ENCODE peak calls at places on chromosomes 13 and 19, in five cellular contexts. C, E, A, W and Y are unnamed samples.

GRCh38 chr13:77893066-77893465 is 25.6 kb downstream of the EDNRB start:
- DNase-seq in C (no peak), E (no peak), A (no peak), W (no peak), Y (no peak)

GRCh38 chr13:104477256-104477655 is 1411.0 kb upstream of the SLC10A2 start:
- DNase-seq in C (no peak), E (no peak), A (peak; percentile 4), W (no peak), Y (no peak)

GRCh38 chr19:33815410-33816340 is 19.0 kb downstream of the KCTD15 start:
- DNase-seq in C (no peak), E (no peak), A (peak; percentile 57), W (no peak), Y (peak; percentile 9)

GRCh38 chr19:22945560-22945959 is 57.4 kb downstream of the ZNF728 start:
- DNase-seq in C (no peak), E (no peak), A (peak; percentile 12), W (peak; percentile 16), Y (no peak)

GRCh38 chr13:94617389-94618000 is 15.8 kb downstream of the GPR180 start:
- DNase-seq in C (no peak), E (no peak), A (peak; percentile 37), W (no peak), Y (no peak)

GRCh38 chr13:45194081-45194939 is 6.5 kb downstream of the KCTD4 start:
- DNase-seq in C (no peak), E (no peak), A (peak; percentile 62), W (no peak), Y (no peak)

GRCh38 chr13:89950225-89950624 is 1397.3 kb upstream of the MIR17HG start:
- DNase-seq in C (no peak), E (no peak), A (no peak), W (no peak), Y (no peak)

GRCh38 chr19:18951721-18952281 is 10.8 kb upstream of the HOMER3 start:
- DNase-seq in C (no peak), E (no peak), A (peak; percentile 84), W (no peak), Y (peak; percentile 94)

GRCh38 chr19:21835429-21835809 is 563 bp downstream of the ZNF43 start:
- DNase-seq in C (no peak), E (no peak), A (no peak), W (no peak), Y (no peak)

GRCh38 chr13:73717632-73718031 is 416.6 kb downstream of the KLF12 start:
- DNase-seq in C (no peak), E (no peak), A (no peak), W (no peak), Y (peak; percentile 41)

GRCh38 chr13:82867284-82867683 is 1015.0 kb downstream of the SLITRK1 start:
- DNase-seq in C (no peak), E (no peak), A (no peak), W (no peak), Y (no peak)

GRCh38 chr13:30375436-30375835 is 46.9 kb upstream of the UBE2L5 start:
- DNase-seq in C (no peak), E (no peak), A (no peak), W (no peak), Y (no peak)

GRCh38 chr19:11451942-11452813 is 16.7 kb downstream of the PRKCSH start:
- DNase-seq in C (no peak), E (no peak), A (no peak), W (no peak), Y (no peak)

GRCh38 chr19:33446918-33447293 is 73.4 kb downstream of the CEBPG start:
- DNase-seq in C (no peak), E (no peak), A (no peak), W (no peak), Y (no peak)

GRCh38 chr13:37869506-37869755 is 141 bp downstream of the TRPC4 start:
- DNase-seq in C (no peak), E (no peak), A (no peak), W (no peak), Y (no peak)

GRCh38 chr13:84366484-84366883 is 484.2 kb upstream of the SLITRK1 start:
- DNase-seq in C (no peak), E (no peak), A (peak; percentile 33), W (no peak), Y (no peak)

GRCh38 chr19:14577885-14578427 is 4.9 kb upstream of the CLEC17A start:
- DNase-seq in C (no peak), E (no peak), A (peak; percentile 52), W (no peak), Y (no peak)

GRCh38 chr13:85228692-85229091 is 570.5 kb downstream of the SLITRK6 start:
- DNase-seq in C (no peak), E (no peak), A (no peak), W (no peak), Y (no peak)

GRCh38 chr19:9936151-9937000 is at the start of gene OLFM2:
- DNase-seq in C (no peak), E (no peak), A (no peak), W (no peak), Y (no peak)

GRCh38 chr19:24003537-24003936 is 83.5 kb upstream of the ZNF254 start:
- DNase-seq in C (no peak), E (no peak), A (no peak), W (no peak), Y (no peak)

GRCh38 chr13:105774739-105775460 is 760.6 kb downstream of the EFNB2 start:
- DNase-seq in C (no peak), E (no peak), A (no peak), W (no peak), Y (no peak)

GRCh38 chr13:32581177-32581786 is 5.0 kb upstream of the PDS5B start:
- DNase-seq in C (no peak), E (no peak), A (peak; percentile 51), W (no peak), Y (peak; percentile 54)

GRCh38 chr19:12967907-12968306 is 1.5 kb upstream of the DAND5 start:
- DNase-seq in C (no peak), E (no peak), A (peak; percentile 52), W (no peak), Y (peak; percentile 25)

GRCh38 chr19:40224342-40225148 is 1.9 kb downstream of the CCNP start:
- DNase-seq in C (no peak), E (no peak), A (no peak), W (no peak), Y (no peak)

GRCh38 chr13:113741101-113741731 is 17.8 kb upstream of the TMEM255B start:
- DNase-seq in C (no peak), E (no peak), A (no peak), W (peak; percentile 48), Y (no peak)

DNA sequence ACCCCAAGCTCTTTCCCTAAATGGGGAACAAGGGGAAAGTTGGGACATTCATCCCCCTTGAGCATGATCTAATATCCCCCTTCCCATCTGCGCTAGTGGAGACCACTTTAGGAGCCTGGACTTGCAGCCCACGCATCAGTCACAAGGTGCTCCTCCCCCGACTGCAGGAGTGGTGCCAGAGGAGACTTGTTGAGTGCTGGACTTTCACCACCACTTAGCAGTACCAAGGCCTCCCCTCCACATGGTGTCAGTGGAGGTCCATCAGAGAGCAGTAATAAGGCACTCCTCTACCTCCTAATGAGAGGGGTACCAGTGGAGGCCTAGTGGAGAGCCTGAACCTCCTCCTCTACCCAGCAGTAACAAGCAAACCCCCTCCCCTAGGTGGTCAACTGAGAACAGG is 22.5 kb downstream of the CAB39L start:
- DNase-seq in C (no peak), E (no peak), A (no peak), W (no peak), Y (no peak)
- TF ChIP-seq CTCF in C (no peak), E (peak; percentile 5), A (no peak), W (no peak), Y (peak; percentile 24)

GRCh38 chr19:35977446-35978222 is 17.4 kb upstream of the SDHAF1 start:
- DNase-seq in C (no peak), E (no peak), A (no peak), W (no peak), Y (no peak)
- TF ChIP-seq CTCF in C (no peak), E (no peak), A (no peak), W (no peak), Y (peak; percentile 45)

DNA sequence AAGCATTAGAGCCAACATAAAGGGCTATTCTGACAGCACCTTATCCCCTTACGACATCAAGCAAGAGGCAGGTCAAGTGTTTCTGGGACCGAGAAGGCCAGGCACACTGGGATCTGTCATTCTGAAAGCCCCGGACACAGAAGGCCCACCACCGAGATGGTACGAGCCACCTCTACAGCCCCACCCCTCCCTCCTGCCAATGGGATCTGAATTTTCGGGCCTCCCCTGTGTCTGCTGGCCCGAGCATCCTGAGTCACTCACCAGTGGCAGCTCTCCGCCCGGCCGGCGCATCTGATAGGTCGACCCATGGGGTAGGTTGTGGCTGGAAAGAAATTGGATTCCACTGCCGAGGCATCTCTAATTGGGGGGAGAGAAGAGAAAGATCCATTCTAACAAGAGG is 2.6 kb downstream of the TIMM44 start:
- DNase-seq in C (peak; percentile 37), E (no peak), A (no peak), W (no peak), Y (no peak)
- TF ChIP-seq CTCF in C (no peak), E (no peak), A (no peak), W (no peak), Y (no peak)

GRCh38 chr19:44757735-44758505 is 9.4 kb downstream of the BCL3 start:
- DNase-seq in C (peak; percentile 63), E (no peak), A (peak; percentile 93), W (no peak), Y (peak; percentile 60)
- TF ChIP-seq CTCF in C (no peak), E (no peak), A (peak; percentile 14), W (no peak), Y (peak; percentile 41)

DNA sequence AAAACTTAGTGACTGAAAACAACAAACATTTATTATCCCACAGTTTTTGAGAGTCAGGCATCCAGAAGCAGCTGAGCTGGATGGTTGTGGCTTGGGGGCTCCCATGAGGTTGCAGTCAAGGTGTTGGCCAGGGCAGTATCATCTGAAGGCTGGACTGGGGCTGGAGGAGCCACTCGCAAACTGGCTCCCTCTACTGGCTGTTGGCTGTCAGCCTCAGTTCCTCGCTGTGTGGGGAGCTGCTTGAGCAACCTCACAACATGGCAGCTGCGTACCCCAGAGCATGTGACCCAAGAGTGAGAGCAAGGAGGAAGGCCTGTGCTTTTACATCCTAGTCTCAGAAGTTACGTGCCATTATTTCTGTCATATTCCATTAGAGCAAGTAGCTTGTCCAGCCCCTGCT is 9.7 kb downstream of the YJU2 start:
- DNase-seq in C (no peak), E (no peak), A (no peak), W (no peak), Y (no peak)
- TF ChIP-seq CTCF in C (no peak), E (no peak), A (no peak), W (peak; percentile 14), Y (peak; percentile 41)

GRCh38 chr19:38850231-38850975 is 617 bp upstream of the HNRNPL start:
- DNase-seq in C (peak; percentile 99), E (peak; percentile 100), A (peak; percentile 100), W (peak; percentile 100), Y (peak; percentile 100)
- TF ChIP-seq CTCF in C (peak; percentile 7), E (peak; percentile 23), A (no peak), W (no peak), Y (peak; percentile 47)

GRCh38 chr13:91950803-91951202 is 552.4 kb downstream of the GPC5 start:
- DNase-seq in C (no peak), E (no peak), A (no peak), W (no peak), Y (no peak)

GRCh38 chr13:91946498-91947070 is 548.2 kb downstream of the GPC5 start:
- DNase-seq in C (no peak), E (no peak), A (peak; percentile 0), W (no peak), Y (no peak)
- TF ChIP-seq CTCF in C (no peak), E (peak; percentile 51), A (no peak), W (peak; percentile 35), Y (peak; percentile 30)